ENCODE peak calls at places on chromosomes 13 and 19, in nine cellular contexts. One of them, this sample, is unnamed.

GRCh38 chr19:4523306-4524110 is 5.2 kb upstream of the PLIN4 start:
- DNase-seq in stimulated activated CD8-positive, alpha-beta memory T cell treated with anti-CD3 and anti-CD28 coated beads, Interleukin-15, amount 100 ng/mL, for 24 hours: no peak
- DNase-seq in iris pigment epithelial cell: no peak
- DNase-seq in MM.1S: peak
- DNase-seq in H7: peak
- DNase-seq in skeletal muscle cell: no peak
- DNase-seq in fibroblast of mammary gland: peak
- DNase-seq in activated T-cell treated with anti-CD3 and anti-CD28 coated beads for 1 hour: peak
- DNase-seq in EH: peak
- DNase-seq in this sample: no peak

GRCh38 chr13:20426766-20427448 is 98.8 kb downstream of the CRYL1 start:
- DNase-seq in EH: peak
- DNase-seq in activated T-cell treated with anti-CD3 and anti-CD28 coated beads for 1 hour: no peak
- DNase-seq in skeletal muscle cell: no peak
- DNase-seq in stimulated activated CD8-positive, alpha-beta memory T cell treated with anti-CD3 and anti-CD28 coated beads, Interleukin-15, amount 100 ng/mL, for 24 hours: no peak
- DNase-seq in fibroblast of mammary gland: peak
- DNase-seq in H7: no peak
- DNase-seq in iris pigment epithelial cell: no peak
- DNase-seq in MM.1S: no peak
- DNase-seq in this sample: no peak

GRCh38 chr13:40060318-40061007 is 405.0 kb downstream of the COG6 start:
- DNase-seq in stimulated activated CD8-positive, alpha-beta memory T cell treated with anti-CD3 and anti-CD28 coated beads, Interleukin-15, amount 100 ng/mL, for 24 hours: no peak
- DNase-seq in EH: peak
- DNase-seq in fibroblast of mammary gland: peak
- DNase-seq in skeletal muscle cell: peak
- DNase-seq in activated T-cell treated with anti-CD3 and anti-CD28 coated beads for 1 hour: no peak
- DNase-seq in iris pigment epithelial cell: peak
- DNase-seq in MM.1S: no peak
- DNase-seq in H7: no peak
- DNase-seq in this sample: no peak

GRCh38 chr19:6272913-6273600 is 6.7 kb downstream of the MLLT1 start:
- DNase-seq in fibroblast of mammary gland: no peak
- DNase-seq in iris pigment epithelial cell: no peak
- DNase-seq in EH: no peak
- DNase-seq in skeletal muscle cell: no peak
- DNase-seq in H7: peak
- DNase-seq in stimulated activated CD8-positive, alpha-beta memory T cell treated with anti-CD3 and anti-CD28 coated beads, Interleukin-15, amount 100 ng/mL, for 24 hours: no peak
- DNase-seq in MM.1S: no peak
- DNase-seq in activated T-cell treated with anti-CD3 and anti-CD28 coated beads for 1 hour: no peak
- DNase-seq in this sample: no peak

GRCh38 chr19:14370169-14370998 is 10.9 kb upstream of the ADGRE5 start:
- DNase-seq in MM.1S: no peak
- DNase-seq in activated T-cell treated with anti-CD3 and anti-CD28 coated beads for 1 hour: no peak
- DNase-seq in stimulated activated CD8-positive, alpha-beta memory T cell treated with anti-CD3 and anti-CD28 coated beads, Interleukin-15, amount 100 ng/mL, for 24 hours: no peak
- DNase-seq in iris pigment epithelial cell: no peak
- DNase-seq in skeletal muscle cell: no peak
- DNase-seq in EH: no peak
- DNase-seq in H7: no peak
- DNase-seq in fibroblast of mammary gland: no peak
- DNase-seq in this sample: no peak

GRCh38 chr13:23547000-23547590 is 23.1 kb upstream of the TNFRSF19 start:
- DNase-seq in MM.1S: no peak
- DNase-seq in H7: peak
- DNase-seq in stimulated activated CD8-positive, alpha-beta memory T cell treated with anti-CD3 and anti-CD28 coated beads, Interleukin-15, amount 100 ng/mL, for 24 hours: no peak
- DNase-seq in EH: peak
- DNase-seq in activated T-cell treated with anti-CD3 and anti-CD28 coated beads for 1 hour: no peak
- DNase-seq in iris pigment epithelial cell: no peak
- DNase-seq in skeletal muscle cell: no peak
- DNase-seq in fibroblast of mammary gland: peak
- DNase-seq in this sample: no peak

GRCh38 chr13:85366759-85367417 is 432.3 kb downstream of the SLITRK6 start:
- DNase-seq in H7: no peak
- DNase-seq in activated T-cell treated with anti-CD3 and anti-CD28 coated beads for 1 hour: no peak
- DNase-seq in fibroblast of mammary gland: no peak
- DNase-seq in MM.1S: no peak
- DNase-seq in iris pigment epithelial cell: peak
- DNase-seq in EH: no peak
- DNase-seq in skeletal muscle cell: no peak
- DNase-seq in stimulated activated CD8-positive, alpha-beta memory T cell treated with anti-CD3 and anti-CD28 coated beads, Interleukin-15, amount 100 ng/mL, for 24 hours: no peak
- DNase-seq in this sample: no peak

GRCh38 chr19:23913931-23914330 is 755 bp upstream of the ZNF726 start:
- DNase-seq in stimulated activated CD8-positive, alpha-beta memory T cell treated with anti-CD3 and anti-CD28 coated beads, Interleukin-15, amount 100 ng/mL, for 24 hours: no peak
- DNase-seq in skeletal muscle cell: no peak
- DNase-seq in EH: peak
- DNase-seq in iris pigment epithelial cell: no peak
- DNase-seq in MM.1S: no peak
- DNase-seq in fibroblast of mammary gland: no peak
- DNase-seq in H7: no peak
- DNase-seq in activated T-cell treated with anti-CD3 and anti-CD28 coated beads for 1 hour: no peak
- DNase-seq in this sample: peak

GRCh38 chr19:16371540-16371986 is 46.9 kb downstream of the KLF2 start:
- DNase-seq in activated T-cell treated with anti-CD3 and anti-CD28 coated beads for 1 hour: peak
- DNase-seq in stimulated activated CD8-positive, alpha-beta memory T cell treated with anti-CD3 and anti-CD28 coated beads, Interleukin-15, amount 100 ng/mL, for 24 hours: peak
- DNase-seq in iris pigment epithelial cell: no peak
- DNase-seq in skeletal muscle cell: no peak
- DNase-seq in H7: no peak
- DNase-seq in MM.1S: peak
- DNase-seq in EH: no peak
- DNase-seq in fibroblast of mammary gland: no peak
- DNase-seq in this sample: no peak

GRCh38 chr13:102721800-102722231 is 27.0 kb upstream of the METTL21C start:
- DNase-seq in MM.1S: no peak
- DNase-seq in skeletal muscle cell: peak
- DNase-seq in fibroblast of mammary gland: peak
- DNase-seq in H7: no peak
- DNase-seq in activated T-cell treated with anti-CD3 and anti-CD28 coated beads for 1 hour: no peak
- DNase-seq in stimulated activated CD8-positive, alpha-beta memory T cell treated with anti-CD3 and anti-CD28 coated beads, Interleukin-15, amount 100 ng/mL, for 24 hours: no peak
- DNase-seq in EH: peak
- DNase-seq in iris pigment epithelial cell: peak
- DNase-seq in this sample: no peak

GRCh38 chr19:55304279-55304978 is 20.6 kb downstream of the BRSK1 start:
- DNase-seq in H7: peak
- DNase-seq in skeletal muscle cell: no peak
- DNase-seq in MM.1S: no peak
- DNase-seq in EH: peak
- DNase-seq in iris pigment epithelial cell: peak
- DNase-seq in fibroblast of mammary gland: peak
- DNase-seq in stimulated activated CD8-positive, alpha-beta memory T cell treated with anti-CD3 and anti-CD28 coated beads, Interleukin-15, amount 100 ng/mL, for 24 hours: no peak
- DNase-seq in activated T-cell treated with anti-CD3 and anti-CD28 coated beads for 1 hour: no peak
- DNase-seq in this sample: peak

GRCh38 chr19:4636151-4636717 is 3.1 kb upstream of the TNFAIP8L1 start:
- DNase-seq in stimulated activated CD8-positive, alpha-beta memory T cell treated with anti-CD3 and anti-CD28 coated beads, Interleukin-15, amount 100 ng/mL, for 24 hours: peak
- DNase-seq in H7: peak
- DNase-seq in activated T-cell treated with anti-CD3 and anti-CD28 coated beads for 1 hour: peak
- DNase-seq in skeletal muscle cell: no peak
- DNase-seq in fibroblast of mammary gland: no peak
- DNase-seq in iris pigment epithelial cell: peak
- DNase-seq in EH: peak
- DNase-seq in MM.1S: peak
- DNase-seq in this sample: peak

GRCh38 chr19:46546194-46546896 is 50.7 kb upstream of the PNMA8B start:
- DNase-seq in iris pigment epithelial cell: peak
- DNase-seq in H7: peak
- DNase-seq in EH: peak
- DNase-seq in fibroblast of mammary gland: peak
- DNase-seq in activated T-cell treated with anti-CD3 and anti-CD28 coated beads for 1 hour: no peak
- DNase-seq in stimulated activated CD8-positive, alpha-beta memory T cell treated with anti-CD3 and anti-CD28 coated beads, Interleukin-15, amount 100 ng/mL, for 24 hours: no peak
- DNase-seq in MM.1S: no peak
- DNase-seq in skeletal muscle cell: no peak
- DNase-seq in this sample: peak

GRCh38 chr13:99416411-99417121 is 84.7 kb upstream of the TM9SF2 start:
- DNase-seq in stimulated activated CD8-positive, alpha-beta memory T cell treated with anti-CD3 and anti-CD28 coated beads, Interleukin-15, amount 100 ng/mL, for 24 hours: no peak
- DNase-seq in EH: no peak
- DNase-seq in H7: peak
- DNase-seq in iris pigment epithelial cell: no peak
- DNase-seq in fibroblast of mammary gland: no peak
- DNase-seq in skeletal muscle cell: no peak
- DNase-seq in MM.1S: no peak
- DNase-seq in activated T-cell treated with anti-CD3 and anti-CD28 coated beads for 1 hour: no peak
- DNase-seq in this sample: no peak

GRCh38 chr13:40611635-40612422 is 54.6 kb downstream of the FOXO1 start:
- DNase-seq in stimulated activated CD8-positive, alpha-beta memory T cell treated with anti-CD3 and anti-CD28 coated beads, Interleukin-15, amount 100 ng/mL, for 24 hours: no peak
- DNase-seq in fibroblast of mammary gland: no peak
- DNase-seq in skeletal muscle cell: no peak
- DNase-seq in iris pigment epithelial cell: no peak
- DNase-seq in activated T-cell treated with anti-CD3 and anti-CD28 coated beads for 1 hour: no peak
- DNase-seq in MM.1S: no peak
- DNase-seq in EH: no peak
- DNase-seq in H7: no peak
- DNase-seq in this sample: no peak

GRCh38 chr19:49820125-49820524 is 2.0 kb downstream of the MED25 start:
- DNase-seq in fibroblast of mammary gland: no peak
- DNase-seq in activated T-cell treated with anti-CD3 and anti-CD28 coated beads for 1 hour: no peak
- DNase-seq in skeletal muscle cell: no peak
- DNase-seq in MM.1S: no peak
- DNase-seq in H7: no peak
- DNase-seq in EH: no peak
- DNase-seq in iris pigment epithelial cell: peak
- DNase-seq in stimulated activated CD8-positive, alpha-beta memory T cell treated with anti-CD3 and anti-CD28 coated beads, Interleukin-15, amount 100 ng/mL, for 24 hours: no peak
- DNase-seq in this sample: no peak

GRCh38 chr19:46296722-46297431 is at the start of gene HIF3A:
- DNase-seq in iris pigment epithelial cell: peak
- DNase-seq in MM.1S: no peak
- DNase-seq in fibroblast of mammary gland: peak
- DNase-seq in activated T-cell treated with anti-CD3 and anti-CD28 coated beads for 1 hour: no peak
- DNase-seq in EH: no peak
- DNase-seq in skeletal muscle cell: peak
- DNase-seq in stimulated activated CD8-positive, alpha-beta memory T cell treated with anti-CD3 and anti-CD28 coated beads, Interleukin-15, amount 100 ng/mL, for 24 hours: no peak
- DNase-seq in H7: peak
- DNase-seq in this sample: no peak

GRCh38 chr13:27981006-27981708 is 7.3 kb downstream of the URAD start:
- DNase-seq in iris pigment epithelial cell: no peak
- DNase-seq in fibroblast of mammary gland: no peak
- DNase-seq in H7: no peak
- DNase-seq in stimulated activated CD8-positive, alpha-beta memory T cell treated with anti-CD3 and anti-CD28 coated beads, Interleukin-15, amount 100 ng/mL, for 24 hours: no peak
- DNase-seq in MM.1S: no peak
- DNase-seq in activated T-cell treated with anti-CD3 and anti-CD28 coated beads for 1 hour: no peak
- DNase-seq in EH: no peak
- DNase-seq in skeletal muscle cell: no peak
- DNase-seq in this sample: no peak

GRCh38 chr13:31037874-31038475 is 105.5 kb downstream of the TEX26 start:
- DNase-seq in fibroblast of mammary gland: no peak
- DNase-seq in stimulated activated CD8-positive, alpha-beta memory T cell treated with anti-CD3 and anti-CD28 coated beads, Interleukin-15, amount 100 ng/mL, for 24 hours: no peak
- DNase-seq in EH: no peak
- DNase-seq in MM.1S: no peak
- DNase-seq in skeletal muscle cell: no peak
- DNase-seq in H7: no peak
- DNase-seq in activated T-cell treated with anti-CD3 and anti-CD28 coated beads for 1 hour: no peak
- DNase-seq in iris pigment epithelial cell: no peak
- DNase-seq in this sample: no peak

GRCh38 chr19:48310227-48310626 is 15.1 kb upstream of the EMP3 start:
- DNase-seq in MM.1S: no peak
- DNase-seq in stimulated activated CD8-positive, alpha-beta memory T cell treated with anti-CD3 and anti-CD28 coated beads, Interleukin-15, amount 100 ng/mL, for 24 hours: no peak
- DNase-seq in iris pigment epithelial cell: peak
- DNase-seq in EH: no peak
- DNase-seq in skeletal muscle cell: no peak
- DNase-seq in fibroblast of mammary gland: no peak
- DNase-seq in H7: no peak
- DNase-seq in activated T-cell treated with anti-CD3 and anti-CD28 coated beads for 1 hour: no peak
- DNase-seq in this sample: no peak

GRCh38 chr19:4504297-4504701 is 14.0 kb downstream of the PLIN4 start:
- DNase-seq in H7: peak
- DNase-seq in MM.1S: no peak
- DNase-seq in EH: no peak
- DNase-seq in stimulated activated CD8-positive, alpha-beta memory T cell treated with anti-CD3 and anti-CD28 coated beads, Interleukin-15, amount 100 ng/mL, for 24 hours: no peak
- DNase-seq in activated T-cell treated with anti-CD3 and anti-CD28 coated beads for 1 hour: no peak
- DNase-seq in skeletal muscle cell: no peak
- DNase-seq in iris pigment epithelial cell: no peak
- DNase-seq in fibroblast of mammary gland: no peak
- DNase-seq in this sample: no peak

GRCh38 chr13:27770809-27771208 is 21.5 kb upstream of the GSX1 start:
- DNase-seq in H7: peak
- DNase-seq in skeletal muscle cell: no peak
- DNase-seq in fibroblast of mammary gland: peak
- DNase-seq in activated T-cell treated with anti-CD3 and anti-CD28 coated beads for 1 hour: no peak
- DNase-seq in MM.1S: peak
- DNase-seq in EH: peak
- DNase-seq in iris pigment epithelial cell: peak
- DNase-seq in stimulated activated CD8-positive, alpha-beta memory T cell treated with anti-CD3 and anti-CD28 coated beads, Interleukin-15, amount 100 ng/mL, for 24 hours: no peak
- DNase-seq in this sample: peak

GRCh38 chr19:45952691-45953505 is 20.8 kb downstream of the NOVA2 start:
- DNase-seq in EH: peak
- DNase-seq in skeletal muscle cell: peak
- DNase-seq in H7: peak
- DNase-seq in MM.1S: peak
- DNase-seq in stimulated activated CD8-positive, alpha-beta memory T cell treated with anti-CD3 and anti-CD28 coated beads, Interleukin-15, amount 100 ng/mL, for 24 hours: peak
- DNase-seq in iris pigment epithelial cell: peak
- DNase-seq in fibroblast of mammary gland: peak
- DNase-seq in activated T-cell treated with anti-CD3 and anti-CD28 coated beads for 1 hour: peak
- DNase-seq in this sample: peak

GRCh38 chr13:51819544-51819943 is 15.6 kb upstream of the DHRS12 start:
- DNase-seq in fibroblast of mammary gland: no peak
- DNase-seq in EH: no peak
- DNase-seq in skeletal muscle cell: no peak
- DNase-seq in H7: no peak
- DNase-seq in activated T-cell treated with anti-CD3 and anti-CD28 coated beads for 1 hour: no peak
- DNase-seq in iris pigment epithelial cell: no peak
- DNase-seq in stimulated activated CD8-positive, alpha-beta memory T cell treated with anti-CD3 and anti-CD28 coated beads, Interleukin-15, amount 100 ng/mL, for 24 hours: no peak
- DNase-seq in MM.1S: no peak
- DNase-seq in this sample: no peak

GRCh38 chr13:105441406-105441805 is 1094.1 kb downstream of the EFNB2 start:
- DNase-seq in iris pigment epithelial cell: peak
- DNase-seq in fibroblast of mammary gland: no peak
- DNase-seq in EH: peak
- DNase-seq in MM.1S: no peak
- DNase-seq in stimulated activated CD8-positive, alpha-beta memory T cell treated with anti-CD3 and anti-CD28 coated beads, Interleukin-15, amount 100 ng/mL, for 24 hours: no peak
- DNase-seq in skeletal muscle cell: no peak
- DNase-seq in activated T-cell treated with anti-CD3 and anti-CD28 coated beads for 1 hour: no peak
- DNase-seq in H7: no peak
- DNase-seq in this sample: no peak

GRCh38 chr13:106567421-106568224 is at the start of gene ARGLU1:
- DNase-seq in H7: peak
- DNase-seq in activated T-cell treated with anti-CD3 and anti-CD28 coated beads for 1 hour: peak
- DNase-seq in iris pigment epithelial cell: peak
- DNase-seq in stimulated activated CD8-positive, alpha-beta memory T cell treated with anti-CD3 and anti-CD28 coated beads, Interleukin-15, amount 100 ng/mL, for 24 hours: peak
- DNase-seq in MM.1S: peak
- DNase-seq in fibroblast of mammary gland: no peak
- DNase-seq in skeletal muscle cell: peak
- DNase-seq in EH: peak
- DNase-seq in this sample: peak

GRCh38 chr13:46516624-46517318 is 36.2 kb upstream of the LRCH1 start:
- DNase-seq in EH: no peak
- DNase-seq in skeletal muscle cell: peak
- DNase-seq in activated T-cell treated with anti-CD3 and anti-CD28 coated beads for 1 hour: no peak
- DNase-seq in H7: no peak
- DNase-seq in iris pigment epithelial cell: no peak
- DNase-seq in stimulated activated CD8-positive, alpha-beta memory T cell treated with anti-CD3 and anti-CD28 coated beads, Interleukin-15, amount 100 ng/mL, for 24 hours: no peak
- DNase-seq in fibroblast of mammary gland: peak
- DNase-seq in MM.1S: no peak
- DNase-seq in this sample: no peak

GRCh38 chr13:80989241-80989640 is 648.3 kb upstream of the SPRY2 start:
- DNase-seq in skeletal muscle cell: peak
- DNase-seq in iris pigment epithelial cell: peak
- DNase-seq in activated T-cell treated with anti-CD3 and anti-CD28 coated beads for 1 hour: no peak
- DNase-seq in EH: no peak
- DNase-seq in H7: no peak
- DNase-seq in MM.1S: no peak
- DNase-seq in stimulated activated CD8-positive, alpha-beta memory T cell treated with anti-CD3 and anti-CD28 coated beads, Interleukin-15, amount 100 ng/mL, for 24 hours: no peak
- DNase-seq in fibroblast of mammary gland: peak
- DNase-seq in this sample: no peak

This sample was measured in trophoblast cell.